ENCODE peak calls at places on chromosomes 11 and 22, in six cellular contexts. H is transverse colon, M is stomach, P is breast epithelium, E is GM12891, A is spleen. Y is an unnamed sample.

GRCh38 chr11:27228232-27228631 is 134.8 kb downstream of the CCDC34 start:
- DNase-seq in A (no peak), E (no peak), P (peak; percentile 33), M (no peak), H (no peak), Y (no peak)

GRCh38 chr11:69010964-69011623 is 2.0 kb downstream of the MRGPRF start:
- DNase-seq in H (peak; percentile 78), A (peak; percentile 74), M (peak; percentile 81), P (no peak), E (peak; percentile 70), Y (no peak)

GRCh38 chr11:134644489-134645456 is 232.7 kb upstream of the B3GAT1 start:
- DNase-seq in H (no peak), E (no peak), M (peak; percentile 23), A (peak; percentile 69), P (no peak), Y (no peak)

GRCh38 chr11:35009191-35009940 is 92.9 kb downstream of the PDHX start:
- DNase-seq in H (peak; percentile 42), P (no peak), A (no peak), M (no peak), E (no peak), Y (no peak)

GRCh38 chr22:47406896-47407295 is 644.4 kb downstream of the TBC1D22A start:
- DNase-seq in H (no peak), M (no peak), A (no peak), E (no peak), P (no peak), Y (no peak)

GRCh38 chr22:45285431-45286058 is 796 bp downstream of the UPK3A start:
- DNase-seq in E (no peak), M (no peak), A (no peak), H (no peak), P (no peak), Y (no peak)

GRCh38 chr22:50118557-50119168 is 28.9 kb downstream of the MOV10L1 start:
- DNase-seq in M (no peak), H (peak; percentile 15), A (no peak), P (no peak), E (no peak), Y (no peak)

GRCh38 chr22:20026204-20026908 is 5.4 kb downstream of the TANGO2 start:
- DNase-seq in P (no peak), M (no peak), A (peak; percentile 14), E (no peak), H (no peak), Y (no peak)

GRCh38 chr11:78281511-78281910 is 92.8 kb downstream of the USP35 start:
- DNase-seq in P (no peak), M (no peak), H (no peak), A (no peak), E (no peak), Y (no peak)

GRCh38 chr11:69674267-69674885 is 777 bp downstream of the LTO1 start:
- DNase-seq in E (no peak), M (peak; percentile 50), P (no peak), H (no peak), A (no peak), Y (no peak)

GRCh38 chr11:74636633-74637184 is 44.3 kb downstream of the POLD3 start:
- DNase-seq in P (no peak), E (no peak), H (no peak), A (no peak), M (no peak), Y (no peak)

GRCh38 chr11:14554959-14555358 is 34.8 kb upstream of the PSMA1 start:
- DNase-seq in P (no peak), A (no peak), E (no peak), H (no peak), M (no peak), Y (no peak)

GRCh38 chr11:85749287-85749834 is 61.6 kb downstream of the SYTL2 start:
- DNase-seq in A (no peak), H (no peak), M (no peak), E (no peak), P (no peak), Y (no peak)

GRCh38 chr11:85531498-85531897 is 95.6 kb downstream of the DLG2 start:
- DNase-seq in A (no peak), E (no peak), M (no peak), H (no peak), P (no peak), Y (no peak)

GRCh38 chr11:65716294-65716693 is 4.2 kb downstream of the KAT5 start:
- DNase-seq in H (no peak), P (no peak), E (no peak), A (peak; percentile 36), M (no peak), Y (no peak)

GRCh38 chr11:65711785-65712632 is at the start of gene KAT5:
- DNase-seq in M (peak; percentile 99), H (peak; percentile 100), A (peak; percentile 99), P (peak; percentile 99), E (peak; percentile 88), Y (peak; percentile 89)

GRCh38 chr11:65713212-65713969 is 1.3 kb downstream of the KAT5 start:
- DNase-seq in M (no peak), H (no peak), E (no peak), P (no peak), A (peak; percentile 77), Y (no peak)

GRCh38 chr11:65712633-65713076 is 603 bp downstream of the KAT5 start:
- DNase-seq in A (peak; percentile 73), H (no peak), E (no peak), M (no peak), P (no peak), Y (no peak)

GRCh38 chr11:65714433-65714832 is 2.4 kb downstream of the KAT5 start:
- DNase-seq in A (no peak), P (no peak), E (no peak), M (no peak), H (no peak), Y (no peak)
- TF ChIP-seq POLR2AphosphoS5 in A (peak; percentile 67), P (no peak), E (no peak), M (no peak), H (no peak), Y (no peak)

DNA sequence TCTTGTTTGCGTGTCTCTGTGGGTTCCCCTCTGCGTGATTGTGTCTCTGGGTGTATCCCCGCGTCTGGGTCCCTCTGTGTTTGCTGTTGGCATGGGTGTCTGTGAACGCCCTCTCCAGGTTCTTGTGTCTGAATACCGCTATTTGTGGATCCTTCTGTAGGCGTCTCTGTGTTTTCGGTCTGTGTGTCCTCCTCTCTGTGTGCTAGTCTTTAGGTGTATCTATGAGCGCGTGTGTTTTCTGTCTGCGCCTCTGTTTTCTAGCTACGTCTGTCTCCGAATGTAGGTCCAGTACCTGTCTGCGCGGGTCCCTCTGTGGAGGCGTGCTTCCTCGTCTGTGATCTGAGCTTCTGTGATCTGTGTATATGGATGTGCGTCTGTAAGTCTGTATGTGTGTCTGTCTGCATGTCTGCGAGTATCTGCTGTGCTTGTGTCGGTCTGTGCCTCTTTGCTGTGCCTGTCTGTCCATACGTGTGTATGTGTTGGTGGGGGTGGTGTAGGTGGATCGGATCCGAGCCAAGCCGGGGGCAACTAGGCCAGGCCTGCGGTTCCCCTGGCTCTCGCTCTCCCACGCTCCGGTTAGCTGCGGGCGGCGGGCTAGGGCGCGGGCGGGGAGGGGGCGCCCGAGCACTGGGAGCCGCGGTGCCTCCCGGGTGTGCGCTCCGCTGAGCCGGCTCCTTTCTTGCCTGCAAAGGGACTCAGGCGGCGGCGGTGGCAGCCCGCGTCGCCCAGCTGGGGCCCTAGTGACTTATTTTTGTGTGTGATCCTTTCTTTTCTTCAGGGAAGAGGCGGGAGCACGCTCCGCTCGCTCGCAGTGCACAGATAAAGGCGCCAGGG is 105.3 kb upstream of the E2F8 start:
- DNase-seq in M (peak; percentile 34), H (no peak), A (peak; percentile 69), E (peak; percentile 47), P (no peak), Y (peak; percentile 41)
- TF ChIP-seq POLR2A in M (no peak), H (no peak), A (no peak), E (no peak), P (no peak), Y (no peak)

GRCh38 chr11:119319702-119320592 is 3.0 kb upstream of the MCAM start:
- DNase-seq in M (no peak), A (no peak), E (peak; percentile 12), H (no peak), P (no peak), Y (no peak)

GRCh38 chr11:119322360-119322739 is 5.4 kb upstream of the MCAM start:
- DNase-seq in M (no peak), H (no peak), P (no peak), E (no peak), A (no peak), Y (no peak)

GRCh38 chr11:119322921-119323531 is 6.1 kb upstream of the MCAM start:
- DNase-seq in E (no peak), M (no peak), H (no peak), P (no peak), A (no peak), Y (no peak)

GRCh38 chr11:119319136-119319701 is 2.3 kb upstream of the MCAM start:
- DNase-seq in E (peak; percentile 4), A (no peak), H (no peak), M (no peak), P (no peak), Y (no peak)

DNA sequence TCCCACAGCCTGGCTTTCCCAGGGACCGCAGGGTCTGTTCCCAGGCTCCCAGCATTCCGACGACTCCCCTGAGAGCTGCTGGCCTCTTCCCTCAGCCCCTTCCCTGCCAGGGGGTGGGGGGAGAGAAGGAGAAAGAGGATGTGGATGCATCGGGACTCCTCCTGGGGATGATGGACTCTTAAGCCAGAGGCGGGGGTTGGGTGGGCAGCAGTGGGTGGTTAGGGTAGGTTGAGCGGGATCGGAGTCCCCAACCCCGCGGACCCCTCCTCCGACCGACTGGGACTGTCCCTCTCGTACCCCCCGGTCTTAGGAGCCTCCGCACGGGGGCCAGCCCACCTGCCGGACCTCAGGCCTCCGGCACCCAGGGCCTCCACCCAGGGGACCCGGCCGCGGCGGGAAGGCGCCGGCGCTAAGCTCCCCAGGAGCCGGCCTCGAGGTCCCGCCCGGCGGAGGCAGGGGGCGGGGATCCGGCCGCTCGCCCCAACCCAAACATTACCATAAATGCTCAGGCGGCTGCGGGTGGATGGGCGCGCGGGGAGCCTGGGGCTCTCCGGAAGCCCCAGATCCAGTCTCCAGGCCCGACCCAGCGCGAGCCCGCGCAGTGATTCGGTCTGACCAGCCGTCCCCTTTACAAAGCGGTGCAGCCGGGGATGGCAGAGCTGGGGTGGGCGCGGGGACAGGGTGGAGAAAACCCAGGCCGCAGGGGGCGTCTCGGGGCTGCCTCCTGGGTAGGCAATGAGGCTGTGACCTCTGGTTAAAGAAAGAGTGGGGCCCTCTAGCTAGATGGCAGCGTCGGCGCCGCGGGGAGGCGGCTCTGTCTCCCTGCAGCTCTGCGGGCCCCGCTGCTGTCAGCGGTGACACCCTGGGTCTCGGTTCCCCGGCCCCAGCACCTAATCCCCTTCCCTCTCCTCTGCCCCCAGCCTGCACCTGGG is 3.9 kb upstream of the MCAM start:
- DNase-seq in M (peak; percentile 64), H (peak; percentile 72), E (peak; percentile 86), A (peak; percentile 90), P (peak; percentile 74), Y (peak; percentile 80)
- TF ChIP-seq POLR2AphosphoS5 in M (peak; percentile 42), H (peak; percentile 79), E (no peak), A (peak; percentile 76), P (peak; percentile 28), Y (peak; percentile 57)

GRCh38 chr11:9738126-9738525 is 74.2 kb downstream of the SWAP70 start:
- DNase-seq in P (no peak), E (no peak), H (peak; percentile 30), A (no peak), M (no peak), Y (no peak)

GRCh38 chr11:9735236-9735635 is 71.4 kb downstream of the SWAP70 start:
- DNase-seq in M (no peak), P (no peak), A (no peak), H (no peak), E (no peak), Y (no peak)

GRCh38 chr11:9733212-9733611 is 69.3 kb downstream of the SWAP70 start:
- DNase-seq in H (no peak), E (no peak), A (no peak), M (no peak), P (no peak), Y (no peak)

GRCh38 chr11:9736365-9736764 is 72.5 kb downstream of the SWAP70 start:
- DNase-seq in E (no peak), M (no peak), P (no peak), A (no peak), H (no peak), Y (no peak)

GRCh38 chr11:9735919-9736318 is 72.0 kb downstream of the SWAP70 start:
- DNase-seq in M (no peak), E (no peak), A (no peak), H (no peak), P (no peak), Y (no peak)
- TF ChIP-seq POLR2A in M (no peak), E (no peak), A (no peak), H (no peak), P (no peak), Y (no peak)

Y was measured in GM12892.